ENCODE peak calls at places on chromosomes 3 and 15, in five cellular contexts. Y, H, L, P and I are unnamed samples.

GRCh38 chr3:119322021-119322522 is 27.9 kb downstream of the ARHGAP31 start:
- DNase-seq in H (no peak), P (no peak), L (no peak), Y (no peak), I (no peak)

GRCh38 chr3:126711361-126711760 is 7.3 kb downstream of the CHCHD6 start:
- DNase-seq in Y (no peak), L (no peak), H (no peak), P (no peak), I (no peak)

GRCh38 chr3:144259267-144259666 is 287.6 kb downstream of the DIPK2A start:
- DNase-seq in L (no peak), Y (no peak), P (no peak), H (no peak), I (no peak)

GRCh38 chr3:94494992-94495391 is 432.1 kb downstream of the NSUN3 start:
- DNase-seq in Y (no peak), L (no peak), P (no peak), H (no peak), I (no peak)

GRCh38 chr15:26191216-26191615 is 328.1 kb upstream of the ATP10A start:
- DNase-seq in Y (no peak), P (no peak), L (no peak), H (no peak), I (no peak)

GRCh38 chr3:102248981-102249705 is 185.7 kb upstream of the ZPLD1 start:
- DNase-seq in Y (no peak), H (no peak), L (no peak), P (no peak), I (no peak)

GRCh38 chr3:57659810-57660439 is 33.0 kb downstream of the DENND6A start:
- DNase-seq in L (no peak), H (no peak), Y (no peak), P (no peak), I (no peak)

GRCh38 chr3:49554639-49555265 is 475 bp downstream of the BSN start:
- DNase-seq in P (peak; percentile 92), H (no peak), Y (peak; percentile 66), L (peak; percentile 19), I (no peak)

GRCh38 chr3:179676081-179676480 is 23.2 kb downstream of the USP13 start:
- DNase-seq in H (no peak), P (no peak), L (no peak), Y (no peak), I (no peak)

GRCh38 chr3:56042326-56042951 is 425.8 kb downstream of the ERC2 start:
- DNase-seq in P (peak; percentile 62), Y (no peak), H (no peak), L (no peak), I (no peak)

GRCh38 chr15:31853370-31853769 is 176.9 kb upstream of the CHRNA7 start:
- DNase-seq in P (no peak), L (no peak), H (no peak), Y (no peak), I (no peak)

GRCh38 chr3:54520060-54520459 is 397.7 kb downstream of the CACNA2D3 start:
- DNase-seq in P (no peak), Y (no peak), L (no peak), H (no peak), I (no peak)

GRCh38 chr15:100997442-100997841 is 78.3 kb downstream of the LRRK1 start:
- DNase-seq in L (no peak), P (no peak), H (no peak), Y (no peak), I (no peak)

GRCh38 chr15:100998630-100999029 is 79.5 kb downstream of the LRRK1 start:
- DNase-seq in P (no peak), L (no peak), H (no peak), Y (no peak), I (no peak)

GRCh38 chr15:101000271-101000681 is 81.1 kb downstream of the LRRK1 start:
- DNase-seq in H (no peak), P (no peak), Y (no peak), L (no peak), I (no peak)

GRCh38 chr15:101001056-101001455 is 81.9 kb downstream of the LRRK1 start:
- DNase-seq in Y (no peak), P (no peak), H (no peak), L (no peak), I (no peak)

DNA sequence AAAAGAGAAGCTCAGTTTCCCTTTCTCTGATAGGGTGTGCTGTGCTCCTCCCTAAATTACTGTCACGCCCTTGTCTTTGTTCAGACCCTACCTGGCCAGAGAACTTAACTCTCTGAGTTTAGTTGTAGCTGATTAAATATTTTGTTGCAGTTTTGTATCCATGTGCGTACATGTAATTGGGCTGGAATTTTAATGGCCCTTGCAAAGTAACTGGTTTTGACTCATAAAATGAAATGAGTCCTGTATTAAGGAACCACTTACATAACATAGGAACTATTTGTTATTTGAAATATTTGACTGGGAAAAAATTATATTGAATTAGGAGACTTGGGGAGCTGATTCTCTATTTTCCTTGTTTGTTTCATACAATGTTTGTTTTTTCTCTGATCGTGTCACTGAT is 80.2 kb downstream of the LRRK1 start:
- DNase-seq in H (no peak), P (no peak), L (no peak), Y (no peak), I (no peak)
- H3K27ac ChIP-seq in H (no peak overlapping the region), P (no peak overlapping the region), L (no peak overlapping the region), Y (no peak overlapping the region), I (no peak overlapping the region)

DNA sequence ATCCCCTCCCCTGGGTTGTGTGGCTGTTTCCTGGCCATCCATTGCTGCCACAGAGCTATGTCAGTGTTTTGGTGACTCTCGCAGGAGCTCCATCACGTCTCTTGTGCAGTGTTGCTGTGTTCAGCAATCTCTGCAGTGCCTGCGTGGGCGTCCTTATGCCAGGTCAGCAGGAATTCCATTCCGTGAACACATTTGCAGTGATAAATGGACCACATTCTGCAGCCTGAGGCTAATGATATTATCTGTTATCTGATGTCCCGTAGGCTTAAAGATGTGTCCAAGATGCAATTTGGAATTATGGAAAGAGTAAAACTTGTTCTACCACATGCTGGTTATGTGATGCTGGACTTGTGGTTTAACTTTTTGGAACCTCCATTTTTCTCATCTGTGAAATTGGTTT is 25.5 kb upstream of the COL6A6 start:
- DNase-seq in P (no peak), L (no peak), Y (no peak), H (no peak), I (no peak)
- H3K4me1 ChIP-seq in P (peaks cover 4% of the 10 kb centered on the region), L (no peaks in the 10 kb centered on the region), Y (no peaks in the 10 kb centered on the region), H (no peaks in the 10 kb centered on the region), I (no peaks in the 10 kb centered on the region)

GRCh38 chr15:65304393-65305143 is at the start of gene RNU5B-1:
- DNase-seq in Y (peak; percentile 69), H (no peak), P (peak; percentile 90), L (peak; percentile 24), I (peak; percentile 57)
- H3K27ac ChIP-seq in Y (peak within 1 kb of the TSS; percentile 97), H (peak within 1 kb of the TSS; percentile 77), P (peak within 1 kb of the TSS; percentile 99), L (peak within 1 kb of the TSS; percentile 90), I (peak within 1 kb of the TSS; percentile 99)

DNA sequence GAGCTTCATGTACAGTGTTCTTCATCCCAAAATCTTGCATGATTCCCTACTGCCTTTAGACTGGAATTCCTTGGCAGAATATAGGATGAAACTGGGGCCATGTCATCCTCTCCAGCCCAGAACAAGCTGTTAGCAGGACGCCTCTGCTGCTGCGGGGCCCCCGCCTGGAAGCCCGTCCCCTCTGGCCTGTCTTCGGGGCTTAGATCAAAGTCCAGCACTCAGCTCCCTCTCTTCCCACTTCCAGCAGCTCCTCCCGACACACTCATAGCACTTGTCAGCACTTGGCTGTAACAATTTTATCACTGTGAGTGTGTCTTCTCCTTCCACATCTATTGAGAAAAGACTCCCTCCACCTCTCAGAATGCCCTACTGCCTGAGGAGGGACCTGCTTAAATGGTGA is 111.9 kb upstream of the HACD2 start:
- DNase-seq in H (no peak), Y (no peak), L (no peak), P (no peak), I (no peak)
- H3K4me1 ChIP-seq in H (peaks cover 55% of the 10 kb centered on the region), Y (peaks cover 60% of the 10 kb centered on the region), L (no peaks in the 10 kb centered on the region), P (peaks cover 22% of the 10 kb centered on the region), I (no peaks in the 10 kb centered on the region)

DNA sequence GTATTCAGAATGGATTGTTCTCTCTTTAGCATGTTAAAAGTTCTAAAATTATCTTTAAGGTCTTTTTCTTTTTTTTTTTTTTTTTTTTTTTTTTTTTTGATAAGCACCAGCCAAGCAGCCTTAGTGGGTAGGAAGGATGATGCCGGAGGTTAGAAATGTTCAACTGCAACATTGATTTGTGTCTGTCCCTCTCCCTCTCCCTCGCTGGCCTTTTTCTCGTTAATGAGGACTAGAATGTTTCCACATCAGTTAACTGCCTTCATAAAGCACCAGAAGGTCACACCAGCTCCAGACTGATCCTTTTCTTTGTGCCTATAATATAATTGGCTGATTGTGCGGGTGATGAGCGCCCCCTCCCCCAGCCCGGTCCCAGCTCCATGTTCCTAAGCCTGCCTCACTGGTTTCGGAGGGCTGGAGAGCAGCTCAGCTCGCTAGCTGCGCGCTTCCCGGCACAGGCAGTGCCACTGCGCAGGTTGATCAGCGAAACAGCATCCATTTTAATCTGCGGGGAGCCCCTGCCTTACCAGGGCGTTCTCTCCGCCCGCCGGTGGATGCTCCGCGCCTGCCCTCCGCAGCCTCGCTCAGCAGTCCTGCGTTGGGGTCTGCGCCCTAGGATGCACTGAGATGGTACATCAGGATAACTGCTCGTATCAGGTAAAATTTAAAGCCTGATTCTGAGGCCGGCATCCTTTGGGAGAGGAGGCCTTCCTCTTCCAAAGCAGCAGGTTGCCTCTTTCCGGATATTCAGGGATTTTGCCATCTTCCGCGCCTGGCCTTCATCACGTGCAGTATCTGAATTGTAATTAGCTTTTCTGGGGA is 148.9 kb upstream of the IL12A start:
- DNase-seq in L (no peak), H (no peak), Y (peak; percentile 60), P (peak; percentile 96), I (no peak)
- H3K27ac ChIP-seq in L (no peak within 1 kb of the TSS), H (no peak within 1 kb of the TSS), Y (peak within 1 kb of the TSS; percentile 74), P (peak within 1 kb of the TSS; percentile 99), I (no peak within 1 kb of the TSS)